ENCODE peak calls at places on chromosomes 6 and 20, in nine cellular contexts. E, L, D, B, X, T, Z, R and N are unnamed samples.

GRCh38 chr6:41878961-41879405 is 16.2 kb downstream of the USP49 start:
- DNase-seq in E (no peak), L (no peak), D (peak), B (no peak), X (no peak), T (no peak), Z (peak), R (no peak), N (no peak)

GRCh38 chr6:38725414-38726183 is 10.5 kb downstream of the DNAH8 start:
- DNase-seq in E (no peak), L (no peak), D (no peak), B (no peak), X (no peak), T (no peak), Z (no peak), R (no peak), N (no peak)

GRCh38 chr6:93219447-93219846 is 199.9 kb downstream of the EPHA7 start:
- DNase-seq in E (no peak), L (no peak), D (no peak), B (no peak), X (no peak), T (no peak), Z (no peak), R (no peak), N (no peak)

GRCh38 chr20:58330692-58331091 is 21.2 kb downstream of the RAB22A start:
- DNase-seq in E (no peak), L (no peak), D (no peak), B (no peak), X (no peak), T (no peak), Z (no peak), R (no peak), N (no peak)

GRCh38 chr6:161111256-161111655 is 119.7 kb downstream of the MAP3K4 start:
- DNase-seq in E (no peak), L (peak), D (no peak), B (no peak), X (no peak), T (no peak), Z (no peak), R (no peak), N (no peak)

GRCh38 chr6:39169448-39170344 is 54.7 kb upstream of the SAYSD1 start:
- DNase-seq in E (no peak), L (no peak), D (no peak), B (no peak), X (no peak), T (no peak), Z (no peak), R (peak), N (no peak)

GRCh38 chr6:17093692-17094091 is 8.2 kb upstream of the STMND1 start:
- DNase-seq in E (peak), L (no peak), D (no peak), B (no peak), X (no peak), T (no peak), Z (no peak), R (no peak), N (peak)

GRCh38 chr20:23995905-23996666 is 7.5 kb upstream of the GGTLC1 start:
- DNase-seq in E (peak), L (peak), D (peak), B (peak), X (peak), T (peak), Z (peak), R (peak), N (peak)

GRCh38 chr6:134049176-134049575 is 3.2 kb downstream of the SLC2A12 start:
- DNase-seq in E (no peak), L (no peak), D (no peak), B (no peak), X (no peak), T (no peak), Z (no peak), R (no peak), N (no peak)

GRCh38 chr6:84089081-84089480 is 55.5 kb downstream of the MRAP2 start:
- DNase-seq in E (no peak), L (no peak), D (no peak), B (no peak), X (no peak), T (no peak), Z (no peak), R (no peak), N (no peak)

GRCh38 chr6:9612489-9612888 is 802.4 kb downstream of the TFAP2A start:
- DNase-seq in E (no peak), L (no peak), D (no peak), B (no peak), X (no peak), T (no peak), Z (no peak), R (no peak), N (no peak)

GRCh38 chr6:157649311-157650260 is 173.5 kb upstream of the SNX9 start:
- DNase-seq in E (no peak), L (no peak), D (no peak), B (no peak), X (no peak), T (no peak), Z (no peak), R (peak), N (no peak)

GRCh38 chr20:35318502-35319157 is 26.4 kb upstream of the FAM83C start:
- DNase-seq in E (no peak), L (no peak), D (peak), B (no peak), X (no peak), T (no peak), Z (peak), R (no peak), N (peak)

GRCh38 chr6:107161521-107161920 is 46.2 kb upstream of the BEND3 start:
- DNase-seq in E (no peak), L (no peak), D (no peak), B (no peak), X (no peak), T (no peak), Z (no peak), R (no peak), N (no peak)

GRCh38 chr20:59925894-59926293 is 7.5 kb downstream of the SYCP2 start:
- DNase-seq in E (no peak), L (no peak), D (no peak), B (no peak), X (no peak), T (no peak), Z (peak), R (no peak), N (no peak)

GRCh38 chr6:75437451-75438185 is 56.0 kb downstream of the FILIP1 start:
- DNase-seq in E (no peak), L (no peak), D (peak), B (no peak), X (no peak), T (no peak), Z (peak), R (no peak), N (peak)

GRCh38 chr6:90233994-90234393 is 62.6 kb downstream of the BACH2 start:
- DNase-seq in E (no peak), L (peak), D (no peak), B (no peak), X (peak), T (peak), Z (no peak), R (no peak), N (no peak)

GRCh38 chr20:46739441-46740213 is 30.2 kb downstream of the SLC2A10 start:
- DNase-seq in E (no peak), L (no peak), D (no peak), B (no peak), X (no peak), T (no peak), Z (no peak), R (no peak), N (no peak)

GRCh38 chr6:84651583-84651982 is 112.8 kb downstream of the TBX18 start:
- DNase-seq in E (no peak), L (no peak), D (no peak), B (no peak), X (no peak), T (no peak), Z (no peak), R (no peak), N (peak)

GRCh38 chr6:32627831-32628230 is 9.4 kb upstream of the HLA-DQA1 start:
- DNase-seq in E (no peak), L (peak), D (no peak), B (no peak), X (no peak), T (no peak), Z (peak), R (no peak), N (no peak)

GRCh38 chr6:126252154-126252553 is 87.8 kb upstream of the CENPW start:
- DNase-seq in E (no peak), L (no peak), D (no peak), B (no peak), X (no peak), T (no peak), Z (no peak), R (no peak), N (peak)

GRCh38 chr6:1554241-1554880 is 55.4 kb upstream of the FOXC1 start:
- DNase-seq in E (no peak), L (no peak), D (no peak), B (no peak), X (no peak), T (no peak), Z (no peak), R (no peak), N (no peak)

GRCh38 chr6:158849899-158850806 is 31.0 kb upstream of the EZR start:
- DNase-seq in E (no peak), L (peak), D (peak), B (no peak), X (peak), T (peak), Z (peak), R (no peak), N (peak)

GRCh38 chr6:43940393-43941087 is 170.5 kb downstream of the VEGFA start:
- DNase-seq in E (no peak), L (no peak), D (no peak), B (no peak), X (no peak), T (no peak), Z (no peak), R (peak), N (no peak)

GRCh38 chr6:152948150-152948768 is 34.6 kb downstream of the FBXO5 start:
- DNase-seq in E (peak), L (no peak), D (peak), B (no peak), X (no peak), T (no peak), Z (peak), R (no peak), N (peak)

GRCh38 chr6:37371158-37372083 is 17.6 kb downstream of the RNF8 start:
- DNase-seq in E (no peak), L (no peak), D (no peak), B (no peak), X (no peak), T (no peak), Z (no peak), R (no peak), N (no peak)

GRCh38 chr6:4518506-4518905 is 257.7 kb upstream of the CDYL start:
- DNase-seq in E (no peak), L (no peak), D (peak), B (no peak), X (no peak), T (no peak), Z (peak), R (no peak), N (no peak)

GRCh38 chr20:39264506-39265172 is 302.5 kb downstream of the DHX35 start:
- DNase-seq in E (peak), L (peak), D (peak), B (peak), X (peak), T (no peak), Z (peak), R (no peak), N (peak)

GRCh38 chr6:90226257-90226656 is 70.4 kb downstream of the BACH2 start:
- DNase-seq in E (no peak), L (no peak), D (no peak), B (no peak), X (no peak), T (no peak), Z (no peak), R (no peak), N (peak)